ENCODE peak calls at places on chromosomes 12 and 14, in four cellular contexts. J, V, Q and H are unnamed samples.

GRCh38 chr14:101843665-101844064 is 82.2 kb downstream of the PPP2R5C start:
- DNase-seq in J (no peak), V (no peak), Q (no peak), H (no peak)

GRCh38 chr12:94255428-94255827 is 107.1 kb downstream of the PLXNC1 start:
- DNase-seq in J (no peak), V (no peak), Q (no peak), H (no peak)

GRCh38 chr12:75944905-75945412 is 86.6 kb downstream of the PHLDA1 start:
- DNase-seq in J (no peak), V (no peak), Q (no peak), H (no peak)

GRCh38 chr14:44960146-44960545 is 1.6 kb downstream of the KLHL28 start:
- DNase-seq in J (no peak), V (peak; percentile 17), Q (no peak), H (no peak)

GRCh38 chr14:97993508-97994019 is 1196.4 kb downstream of the VRK1 start:
- DNase-seq in J (no peak), V (no peak), Q (no peak), H (no peak)

GRCh38 chr12:108425238-108425795 is 86.2 kb upstream of the CMKLR1 start:
- DNase-seq in J (no peak), V (peak; percentile 10), Q (no peak), H (no peak)

GRCh38 chr12:3012786-3013185 is 53.6 kb downstream of the TEAD4 start:
- DNase-seq in J (no peak), V (no peak), Q (no peak), H (no peak)

GRCh38 chr12:21330682-21331253 is 3.9 kb downstream of the SLCO1A2 start:
- DNase-seq in J (no peak), V (no peak), Q (no peak), H (no peak)

GRCh38 chr12:82687020-82687951 is 580 bp downstream of the TMTC2 start:
- DNase-seq in J (no peak), V (peak; percentile 34), Q (peak; percentile 73), H (no peak)

GRCh38 chr14:89625988-89626806 is 209.2 kb upstream of the FOXN3 start:
- DNase-seq in J (no peak), V (no peak), Q (no peak), H (no peak)

GRCh38 chr12:52207106-52207505 is 15.3 kb upstream of the KRT80 start:
- DNase-seq in J (no peak), V (no peak), Q (no peak), H (no peak)

GRCh38 chr12:107616941-107617340 is 68.7 kb upstream of the PWP1 start:
- DNase-seq in J (no peak), V (no peak), Q (no peak), H (no peak)

GRCh38 chr12:11722578-11723138 is 73.2 kb downstream of the ETV6 start:
- DNase-seq in J (no peak), V (no peak), Q (no peak), H (no peak)

GRCh38 chr12:64965920-64966319 is 141.5 kb downstream of the TBC1D30 start:
- DNase-seq in J (no peak), V (no peak), Q (no peak), H (no peak)

GRCh38 chr14:71169028-71169427 is 261.8 kb downstream of the PCNX1 start:
- DNase-seq in J (no peak), V (no peak), Q (no peak), H (no peak)

GRCh38 chr12:110247340-110248095 is 33.5 kb upstream of the ATP2A2 start:
- DNase-seq in J (no peak), V (no peak), Q (no peak), H (no peak)

GRCh38 chr12:47318963-47319362 is 239.2 kb upstream of the AMIGO2 start:
- DNase-seq in J (no peak), V (no peak), Q (no peak), H (no peak)

GRCh38 chr14:20632448-20632830 is 9.1 kb downstream of the OR6S1 start:
- DNase-seq in J (no peak), V (no peak), Q (no peak), H (no peak)

GRCh38 chr12:67716817-67717216 is 68.3 kb downstream of the DYRK2 start:
- DNase-seq in J (no peak), V (peak; percentile 80), Q (no peak), H (no peak)